ENCODE peak calls at places on chromosome 3, in four cellular contexts. L is lower lobe of right lung, G is astrocyte, W is coronary artery. F is an unnamed sample.

GRCh38 chr3:148789156-148789555 is 38.5 kb upstream of the CPB1 start:
- DNase-seq in W (no peak), G (peak; percentile 27), L (no peak), F (no peak)

GRCh38 chr3:52385157-52385556 is 59.7 kb downstream of the SEMA3G start:
- DNase-seq in G (peak; percentile 12), L (no peak), W (no peak), F (peak; percentile 10)

GRCh38 chr3:125073506-125073905 is 17.7 kb upstream of the HEG1 start:
- DNase-seq in W (no peak), G (no peak), L (no peak), F (no peak)

GRCh38 chr3:115512565-115513410 is 110.5 kb upstream of the GAP43 start:
- DNase-seq in L (peak; percentile 48), G (peak; percentile 56), W (no peak), F (peak; percentile 56)

GRCh38 chr3:43894176-43895049 is 203.7 kb downstream of the ABHD5 start:
- DNase-seq in L (peak; percentile 64), W (no peak), G (peak; percentile 65), F (peak; percentile 69)

GRCh38 chr3:10510086-10510742 is 4.8 kb upstream of the ATP2B2 start:
- DNase-seq in L (no peak), W (no peak), G (no peak), F (no peak)

GRCh38 chr3:13044496-13045244 is 28.6 kb downstream of the IQSEC1 start:
- DNase-seq in G (no peak), W (no peak), L (peak; percentile 21), F (no peak)

GRCh38 chr3:160035757-160036156 is 47.1 kb downstream of the IL12A start:
- DNase-seq in W (no peak), G (no peak), L (no peak), F (no peak)

DNA sequence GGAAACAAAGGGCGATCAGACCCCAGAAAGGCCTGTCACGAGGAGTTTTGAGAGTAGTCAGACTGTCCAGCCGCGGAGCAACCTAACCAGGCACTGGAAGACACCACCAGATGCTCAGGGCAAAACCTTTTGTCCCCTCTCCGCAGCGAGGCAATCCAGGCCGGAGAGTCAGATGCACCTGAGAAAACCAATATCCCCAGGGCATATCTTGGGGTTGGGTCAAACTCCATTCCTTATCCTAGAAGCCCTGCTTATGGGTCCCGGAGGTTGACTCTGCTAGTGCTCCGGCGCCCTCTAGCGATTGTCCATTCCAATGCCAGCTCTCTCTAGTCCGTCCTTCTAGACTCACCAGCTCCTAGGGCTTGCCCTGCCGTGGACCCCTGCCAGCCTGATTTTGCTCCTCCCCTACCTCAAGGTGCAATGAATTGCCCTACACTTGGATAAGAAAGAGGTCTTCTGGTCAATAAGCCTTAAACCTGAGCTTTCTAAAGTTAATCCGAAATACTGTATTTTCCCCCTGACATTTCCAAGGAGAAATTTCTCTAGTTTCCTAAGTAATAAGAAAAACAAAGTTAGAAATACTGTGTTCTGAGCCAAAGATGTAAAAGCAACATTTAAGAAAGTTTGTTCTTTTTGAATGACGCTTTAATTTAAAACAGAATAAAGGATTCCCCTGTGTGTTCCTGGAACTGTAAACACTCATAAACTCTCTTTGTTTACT is 5.5 kb downstream of the CPNE4 start:
- DNase-seq in G (peak; percentile 43), W (no peak), L (peak; percentile 86), F (peak; percentile 82)
- H3K4me3 ChIP-seq in G (no peak overlapping the region), W (no peak overlapping the region), L (no peak overlapping the region), F (no peak overlapping the region)

GRCh38 chr3:196477678-196478077 is 25.9 kb downstream of the RNF168 start:
- DNase-seq in L (no peak), G (no peak), W (no peak), F (no peak)
- TF ChIP-seq CTCF in L (no peak), G (no peak), W (no peak), F (no peak)

DNA sequence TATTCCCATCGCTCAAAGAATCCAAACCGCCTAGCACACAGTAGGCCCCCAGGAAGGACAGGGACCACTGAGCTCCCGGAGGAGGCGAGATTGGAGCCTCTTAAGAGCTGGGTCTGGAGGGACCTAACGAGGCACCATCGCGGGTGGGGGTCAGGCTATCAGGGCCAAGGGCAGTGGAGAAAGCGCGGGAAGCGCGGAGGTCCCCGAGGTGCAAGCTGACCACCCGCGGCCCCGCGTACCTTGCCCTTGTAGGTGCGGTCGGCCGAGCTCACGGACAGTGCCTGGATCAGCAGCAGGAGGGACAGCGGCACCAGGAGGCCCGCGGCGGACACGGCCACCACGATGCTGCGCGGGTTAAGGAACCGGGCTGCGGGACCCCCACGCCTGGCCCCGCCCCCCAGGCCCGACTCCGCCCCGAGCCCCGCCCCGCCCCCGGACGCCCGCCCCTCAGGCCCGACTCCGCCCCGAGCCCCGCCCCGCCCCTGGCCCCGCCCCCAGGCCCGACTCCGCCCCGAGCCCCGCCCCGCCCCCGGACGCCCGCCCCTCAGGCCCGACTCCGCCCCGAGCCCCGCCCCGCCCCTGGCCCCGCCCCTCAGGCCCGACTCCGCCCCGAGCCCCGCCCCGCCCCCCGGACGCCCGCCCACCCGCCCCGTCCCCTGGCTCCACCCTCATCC is 3.9 kb downstream of the ZDHHC19 start:
- DNase-seq in W (no peak), L (peak; percentile 74), G (no peak), F (no peak)
- H3K4me3 ChIP-seq in W (peak overlapping the region; percentile 57), L (peak overlapping the region; percentile 33), G (no peak overlapping the region), F (peak overlapping the region; percentile 47)

GRCh38 chr3:50890688-50891344 is 216.1 kb downstream of the DOCK3 start:
- DNase-seq in G (no peak), W (no peak), L (no peak), F (no peak)

GRCh38 chr3:50885070-50885469 is 210.3 kb downstream of the DOCK3 start:
- DNase-seq in W (no peak), G (no peak), L (no peak), F (no peak)

GRCh38 chr3:50885491-50885890 is 210.8 kb downstream of the DOCK3 start:
- DNase-seq in G (no peak), W (no peak), L (no peak), F (no peak)
- TF ChIP-seq CTCF in G (peak; percentile 4), W (no peak), L (no peak), F (no peak)

DNA sequence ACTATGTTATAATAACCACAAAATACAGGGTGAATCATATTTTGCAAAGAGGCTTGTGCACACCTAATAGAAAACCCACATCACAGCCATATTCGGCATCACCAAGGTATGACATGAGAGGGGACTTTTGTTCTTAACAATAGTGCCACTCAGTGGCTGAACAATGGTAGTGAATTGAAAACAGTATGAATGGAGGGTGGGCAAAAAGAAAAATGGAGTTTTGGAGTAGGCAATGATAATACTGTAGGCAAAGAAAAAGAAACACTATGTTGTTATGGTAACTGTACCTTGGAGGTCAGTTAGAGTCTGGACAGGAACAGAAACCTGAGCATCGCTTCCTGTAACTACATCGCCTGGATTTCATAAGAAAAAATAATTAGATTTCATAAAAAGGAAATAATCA is 348.6 kb downstream of the PLCL2 start:
- DNase-seq in W (no peak), G (peak; percentile 54), L (no peak), F (peak; percentile 71)
- H3K4me3 ChIP-seq in W (no peak overlapping the region), G (no peak overlapping the region), L (no peak overlapping the region), F (no peak overlapping the region)

GRCh38 chr3:66499881-66500574 is 794 bp downstream of the LRIG1 start:
- DNase-seq in L (peak; percentile 63), W (peak; percentile 79), G (peak; percentile 20), F (no peak)

GRCh38 chr3:66501483-66502266 is 853 bp upstream of the LRIG1 start:
- DNase-seq in L (no peak), G (no peak), W (no peak), F (no peak)

GRCh38 chr3:66498718-66499611 is 1.9 kb downstream of the LRIG1 start:
- DNase-seq in G (peak; percentile 16), W (no peak), L (no peak), F (no peak)

GRCh38 chr3:66502267-66502874 is 1.5 kb upstream of the LRIG1 start:
- DNase-seq in G (no peak), L (no peak), W (no peak), F (no peak)

GRCh38 chr3:66500575-66501482 is at the start of gene LRIG1:
- DNase-seq in L (peak; percentile 100), W (peak; percentile 99), G (peak; percentile 93), F (peak; percentile 95)
- TF ChIP-seq CTCF in L (peak; percentile 46), W (peak; percentile 20), G (no peak), F (peak; percentile 44)